ENCODE peak calls at places on chromosomes 6 and 20, in nine cellular contexts. L is skeletal muscle cell; M is GOT3; R is effector CD4-positive, alpha-beta T cell; D is NCI-H748 treated with DMSO at 0.1 percent for 48 hours; S is foreskin melanocyte; W is left lobe of liver; E is adrenal gland; Q is stomach. U is an unnamed sample.
A peak's percentile ranks its signal among the peaks of the same experiment; 100 is the strongest.

GRCh38 chr6:63864934-63865333 is 229.3 kb downstream of the PHF3 start:
- DNase-seq in S (no peak), M (no peak), D (no peak), W (no peak), L (no peak), E (no peak), Q (no peak), R (no peak), U (no peak)

GRCh38 chr6:164097056-164097455 is 682.5 kb downstream of the QKI start:
- DNase-seq in E (no peak), M (no peak), R (no peak), D (no peak), S (no peak), L (no peak), Q (no peak), W (no peak), U (no peak)

GRCh38 chr6:110449545-110449903 is 26.9 kb downstream of the SLC22A16 start:
- DNase-seq in S (no peak), R (no peak), E (no peak), W (no peak), Q (no peak), D (no peak), M (no peak), L (no peak), U (no peak)

GRCh38 chr20:38875170-38875993 is 50.8 kb upstream of the FAM83D start:
- DNase-seq in M (no peak), Q (no peak), W (no peak), L (no peak), E (peak; percentile 19), D (no peak), R (peak; percentile 56), S (no peak), U (no peak)

GRCh38 chr6:150634641-150635292 is 35.1 kb downstream of the PLEKHG1 start:
- DNase-seq in R (no peak), Q (no peak), M (no peak), W (no peak), S (no peak), L (no peak), D (no peak), E (no peak), U (no peak)

GRCh38 chr6:3285732-3286131 is 27.0 kb downstream of the PSMG4 start:
- DNase-seq in Q (no peak), E (no peak), D (no peak), W (no peak), S (no peak), M (no peak), L (no peak), R (no peak), U (no peak)

GRCh38 chr6:3026811-3027626 is 27.3 kb downstream of the NQO2 start:
- DNase-seq in Q (no peak), M (no peak), L (peak; percentile 18), W (no peak), E (no peak), D (no peak), S (peak; percentile 63), R (no peak), U (no peak)

GRCh38 chr6:84853901-84854300 is 89.5 kb upstream of the TBX18 start:
- DNase-seq in Q (no peak), S (no peak), R (no peak), M (no peak), L (no peak), D (no peak), W (no peak), E (no peak), U (no peak)

GRCh38 chr6:111338843-111339242 is 144.2 kb downstream of the REV3L start:
- DNase-seq in L (no peak), R (no peak), S (no peak), Q (no peak), E (no peak), W (no peak), M (no peak), D (no peak), U (no peak)

GRCh38 chr6:1409774-1410465 is 20.5 kb downstream of the FOXF2 start:
- DNase-seq in Q (no peak), R (no peak), M (no peak), L (no peak), E (no peak), W (no peak), S (no peak), D (no peak), U (peak; percentile 2)

GRCh38 chr6:31483392-31483791 is 14.6 kb upstream of the MICB start:
- DNase-seq in R (no peak), E (no peak), M (no peak), S (no peak), L (no peak), Q (no peak), D (no peak), W (no peak), U (no peak)

GRCh38 chr6:9979996-9980395 is 434.9 kb downstream of the TFAP2A start:
- DNase-seq in R (no peak), W (no peak), S (no peak), E (no peak), M (no peak), L (no peak), D (no peak), Q (no peak), U (no peak)

GRCh38 chr20:30815577-30816181 is 441.8 kb upstream of the DEFB115 start:
- DNase-seq in Q (no peak), R (no peak), S (no peak), W (no peak), L (no peak), M (no peak), D (no peak), E (no peak), U (no peak)

GRCh38 chr20:40416274-40416673 is 272.8 kb downstream of the MAFB start:
- DNase-seq in M (no peak), W (no peak), R (no peak), L (no peak), S (no peak), E (no peak), D (no peak), Q (no peak), U (no peak)

GRCh38 chr6:131638013-131638412 is 911 bp downstream of the ENPP3 start:
- DNase-seq in E (no peak), W (no peak), S (no peak), M (no peak), Q (no peak), D (no peak), L (no peak), R (no peak), U (no peak)

GRCh38 chr20:61760321-61761112 is 305.2 kb downstream of the TAF4 start:
- DNase-seq in R (no peak), E (no peak), M (no peak), L (no peak), D (no peak), S (no peak), Q (no peak), W (no peak), U (no peak)

GRCh38 chr20:16528078-16528477 is 45.2 kb downstream of the KIF16B start:
- DNase-seq in M (no peak), D (no peak), R (no peak), E (peak; percentile 88), L (peak; percentile 84), Q (peak; percentile 54), W (no peak), S (no peak), U (peak; percentile 62)

GRCh38 chr6:167106401-167106800 is 16.5 kb upstream of the CCR6 start:
- DNase-seq in L (no peak), S (peak; percentile 45), M (no peak), E (no peak), W (no peak), R (no peak), D (no peak), Q (no peak), U (no peak)

GRCh38 chr6:139587469-139587868 is 213.0 kb upstream of the CITED2 start:
- DNase-seq in R (no peak), L (peak; percentile 91), S (peak; percentile 48), Q (no peak), M (no peak), W (no peak), E (no peak), D (no peak), U (peak; percentile 81)

GRCh38 chr6:119887671-119888070 is 538.1 kb upstream of the MAN1A1 start:
- DNase-seq in S (no peak), L (no peak), Q (no peak), D (no peak), M (no peak), R (no peak), E (no peak), W (no peak), U (no peak)

GRCh38 chr20:5696011-5696559 is 54.1 kb upstream of the SHLD1 start:
- DNase-seq in E (no peak), Q (peak; percentile 28), R (no peak), D (no peak), M (no peak), S (no peak), W (peak; percentile 80), L (peak; percentile 52), U (no peak)

GRCh38 chr6:80642452-80642851 is 536.0 kb downstream of the BCKDHB start:
- DNase-seq in Q (no peak), S (no peak), M (no peak), W (no peak), D (no peak), R (no peak), L (no peak), E (no peak), U (no peak)

GRCh38 chr6:54916858-54917257 is 70.3 kb downstream of the FAM83B start:
- DNase-seq in M (no peak), Q (no peak), S (no peak), E (no peak), L (no peak), D (peak; percentile 24), W (no peak), R (no peak), U (no peak)

GRCh38 chr6:18343741-18344140 is 43.4 kb upstream of the RNF144B start:
- DNase-seq in R (no peak), S (no peak), W (no peak), L (peak; percentile 50), Q (no peak), E (no peak), M (no peak), D (no peak), U (peak; percentile 47)

GRCh38 chr6:41170547-41171160 is 7.7 kb upstream of the TREM2 start:
- DNase-seq in R (no peak), E (no peak), M (no peak), S (no peak), L (no peak), D (no peak), Q (no peak), W (peak; percentile 16), U (no peak)

GRCh38 chr6:56742122-56742791 is 99.6 kb upstream of the DST start:
- DNase-seq in E (no peak), S (no peak), M (no peak), L (no peak), R (no peak), Q (no peak), D (no peak), W (no peak), U (no peak)

GRCh38 chr6:72941751-72942150 is 283.5 kb downstream of the KHDC1L start:
- DNase-seq in W (no peak), S (peak; percentile 65), D (peak; percentile 78), R (no peak), L (no peak), Q (peak; percentile 28), M (no peak), E (no peak), U (no peak)

GRCh38 chr20:54624701-54625472 is 149.5 kb downstream of the DOK5 start:
- DNase-seq in M (no peak), S (peak; percentile 83), Q (no peak), R (no peak), D (no peak), L (no peak), E (no peak), W (no peak), U (no peak)

GRCh38 chr6:81465859-81466258 is 286.6 kb downstream of the TENT5A start:
- DNase-seq in E (no peak), S (peak; percentile 15), M (no peak), W (no peak), R (no peak), L (no peak), D (peak; percentile 20), Q (no peak), U (no peak)

GRCh38 chr6:157056275-157056674 is 267.0 kb downstream of the TMEM242 start:
- DNase-seq in S (no peak), R (no peak), W (no peak), Q (no peak), M (no peak), D (no peak), L (no peak), E (no peak), U (no peak)